ENCODE peak calls at places on chromosome 10, in nine cellular contexts. X is right cardiac atrium; S is psoas muscle; H is uterus; V is right lobe of liver; P is effector memory CD4-positive, alpha-beta T cell; W is cardiac muscle cell; Z is OCI-LY7; F is prostate gland. D is an unnamed sample.
A peak's percentile ranks its signal among the peaks of the same experiment; 100 is the strongest.

GRCh38 chr10:44864042-44864436 is 47.1 kb upstream of the TMEM72 start:
- DNase-seq in W (peak; percentile 49), Z (no peak), X (no peak), P (no peak), S (peak; percentile 67), F (no peak), V (no peak), H (peak; percentile 34), D (peak; percentile 83)

GRCh38 chr10:132603851-132604533 is 66.4 kb downstream of the INPP5A start:
- DNase-seq in F (no peak), X (no peak), P (no peak), H (no peak), V (no peak), S (no peak), W (no peak), Z (no peak), D (peak; percentile 42)

GRCh38 chr10:116134316-116134715 is 138.7 kb downstream of the GFRA1 start:
- DNase-seq in F (no peak), X (no peak), Z (no peak), W (no peak), S (no peak), H (no peak), P (no peak), V (no peak), D (no peak)

GRCh38 chr10:97731346-97732051 is 5.4 kb upstream of the ZFYVE27 start:
- DNase-seq in S (no peak), X (peak; percentile 54), P (peak; percentile 33), H (peak; percentile 67), Z (peak; percentile 67), V (peak; percentile 31), W (peak; percentile 83), F (peak; percentile 71), D (peak; percentile 50)

GRCh38 chr10:60974463-60975149 is 30.6 kb upstream of the RHOBTB1 start:
- DNase-seq in F (no peak), P (no peak), H (no peak), V (no peak), Z (no peak), X (no peak), S (no peak), W (no peak), D (no peak)

GRCh38 chr10:46548781-46549090 is 7.7 kb downstream of the GPRIN2 start:
- DNase-seq in P (no peak), F (no peak), W (no peak), Z (no peak), S (no peak), V (no peak), H (no peak), X (no peak), D (no peak)

GRCh38 chr10:1736180-1736971 is 949 bp downstream of the ADARB2 start:
- DNase-seq in H (no peak), Z (no peak), V (no peak), S (no peak), F (no peak), X (no peak), W (peak; percentile 36), P (no peak), D (peak; percentile 77)

GRCh38 chr10:132421377-132422168 is 24.6 kb downstream of the PWWP2B start:
- DNase-seq in V (peak; percentile 75), X (peak; percentile 74), F (peak; percentile 78), Z (peak; percentile 83), S (peak; percentile 88), H (peak; percentile 76), P (no peak), W (peak; percentile 84), D (peak; percentile 93)

GRCh38 chr10:61662794-61663259 is at the start of gene CABCOCO1:
- DNase-seq in Z (no peak), P (no peak), V (peak; percentile 63), X (peak; percentile 81), S (peak; percentile 67), F (peak; percentile 67), W (peak; percentile 87), H (peak; percentile 67), D (peak; percentile 89)

GRCh38 chr10:5538446-5538845 is 13.7 kb downstream of the CALML3 start:
- DNase-seq in S (no peak), F (no peak), P (no peak), H (peak; percentile 7), W (no peak), V (no peak), X (no peak), Z (no peak), D (peak; percentile 24)

GRCh38 chr10:109126541-109126940 is 796.8 kb downstream of the XPNPEP1 start:
- DNase-seq in P (no peak), S (no peak), Z (no peak), W (no peak), F (no peak), V (no peak), X (no peak), H (no peak), D (no peak)

GRCh38 chr10:48594799-48595198 is 10.1 kb downstream of the ARHGAP22 start:
- DNase-seq in V (no peak), X (no peak), S (no peak), W (no peak), H (no peak), F (no peak), Z (no peak), P (no peak), D (no peak)

GRCh38 chr10:10397906-10398305 is 619.8 kb upstream of the CELF2 start:
- DNase-seq in X (no peak), H (no peak), Z (no peak), F (no peak), S (no peak), P (no peak), V (no peak), W (no peak), D (no peak)

DNA sequence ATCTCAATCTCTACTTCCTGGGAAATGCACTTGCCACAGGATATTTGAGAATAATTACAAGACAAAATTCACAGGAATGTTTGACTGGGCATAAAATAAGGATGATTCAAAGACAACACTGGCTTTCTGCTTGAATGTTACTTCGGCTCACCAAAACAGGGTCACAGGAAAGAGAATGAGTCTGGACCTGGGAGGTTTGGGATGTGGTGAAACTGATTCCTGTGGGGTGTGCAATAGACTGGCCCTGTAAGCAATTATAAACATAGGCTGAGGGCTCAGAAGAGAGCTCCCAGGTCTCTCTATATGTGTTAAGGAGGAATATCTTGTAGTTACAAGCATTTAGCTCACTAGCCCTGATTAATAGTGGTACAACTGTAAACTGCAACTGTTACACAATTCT is 613.9 kb upstream of the CELF2 start:
- DNase-seq in S (no peak), Z (no peak), P (no peak), H (no peak), F (no peak), W (no peak), V (no peak), X (no peak), D (no peak)
- H3K27ac ChIP-seq in S (no peak overlapping the region), Z (no peak overlapping the region), P (no peak overlapping the region), H (no peak overlapping the region), F (no peak overlapping the region), W (no peak overlapping the region), V (no peak overlapping the region), X (no peak overlapping the region), D (no peak overlapping the region)

DNA sequence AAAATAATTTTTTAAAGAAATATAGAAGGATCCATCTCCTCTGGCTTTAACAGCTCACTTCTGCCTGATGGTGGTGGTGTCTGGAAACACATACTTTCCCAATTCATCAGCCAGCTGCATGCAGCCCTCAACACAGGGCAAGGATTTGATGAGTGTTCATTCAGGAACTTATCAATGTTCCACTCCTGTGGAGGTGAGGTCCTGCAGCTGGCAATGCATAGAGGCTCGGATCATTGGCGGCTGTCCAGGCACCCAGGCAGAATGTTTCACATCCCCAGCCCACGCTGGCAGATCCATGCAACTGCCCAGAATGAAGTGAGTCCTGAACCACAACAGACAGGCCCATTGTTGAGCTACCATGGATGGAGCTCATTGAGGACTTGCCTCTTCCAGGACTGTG is 55.2 kb upstream of the KCNMA1 start:
- DNase-seq in S (no peak), Z (no peak), V (no peak), H (no peak), X (no peak), P (no peak), F (no peak), W (no peak), D (no peak)
- H3K4me1 ChIP-seq in S (no peaks in the 10 kb centered on the region), Z (no peaks in the 10 kb centered on the region), V (no peaks in the 10 kb centered on the region), H (no peaks in the 10 kb centered on the region), X (no peaks in the 10 kb centered on the region), P (no peaks in the 10 kb centered on the region), F (no peaks in the 10 kb centered on the region), W (no peaks in the 10 kb centered on the region), D (no peaks in the 10 kb centered on the region)

GRCh38 chr10:124449170-124450009 is 445 bp downstream of the NKX1-2 start:
- DNase-seq in P (no peak), V (no peak), X (no peak), S (no peak), W (no peak), H (no peak), F (no peak), Z (no peak), D (no peak)

GRCh38 chr10:124450010-124450782 is at the start of gene NKX1-2:
- DNase-seq in F (no peak), V (no peak), W (peak; percentile 56), S (no peak), X (no peak), P (no peak), H (no peak), Z (no peak), D (no peak)

GRCh38 chr10:124448696-124449169 is 1.1 kb downstream of the NKX1-2 start:
- DNase-seq in V (no peak), Z (no peak), S (no peak), X (no peak), H (no peak), W (no peak), P (no peak), F (no peak), D (no peak)

GRCh38 chr10:124451227-124451807 is 1.5 kb upstream of the NKX1-2 start:
- DNase-seq in X (no peak), F (no peak), S (no peak), W (no peak), H (no peak), V (no peak), Z (no peak), P (no peak), D (no peak)

GRCh38 chr10:124450783-124451057 is 885 bp upstream of the NKX1-2 start:
- DNase-seq in P (no peak), X (no peak), W (no peak), S (no peak), F (no peak), H (no peak), Z (no peak), V (no peak), D (no peak)
- H3K27ac ChIP-seq in P (no peak overlapping the region), X (no peak overlapping the region), W (no peak overlapping the region), S (no peak overlapping the region), F (no peak overlapping the region), H (no peak overlapping the region), Z (no peak overlapping the region), V (no peak overlapping the region), D (no peak overlapping the region)

DNA sequence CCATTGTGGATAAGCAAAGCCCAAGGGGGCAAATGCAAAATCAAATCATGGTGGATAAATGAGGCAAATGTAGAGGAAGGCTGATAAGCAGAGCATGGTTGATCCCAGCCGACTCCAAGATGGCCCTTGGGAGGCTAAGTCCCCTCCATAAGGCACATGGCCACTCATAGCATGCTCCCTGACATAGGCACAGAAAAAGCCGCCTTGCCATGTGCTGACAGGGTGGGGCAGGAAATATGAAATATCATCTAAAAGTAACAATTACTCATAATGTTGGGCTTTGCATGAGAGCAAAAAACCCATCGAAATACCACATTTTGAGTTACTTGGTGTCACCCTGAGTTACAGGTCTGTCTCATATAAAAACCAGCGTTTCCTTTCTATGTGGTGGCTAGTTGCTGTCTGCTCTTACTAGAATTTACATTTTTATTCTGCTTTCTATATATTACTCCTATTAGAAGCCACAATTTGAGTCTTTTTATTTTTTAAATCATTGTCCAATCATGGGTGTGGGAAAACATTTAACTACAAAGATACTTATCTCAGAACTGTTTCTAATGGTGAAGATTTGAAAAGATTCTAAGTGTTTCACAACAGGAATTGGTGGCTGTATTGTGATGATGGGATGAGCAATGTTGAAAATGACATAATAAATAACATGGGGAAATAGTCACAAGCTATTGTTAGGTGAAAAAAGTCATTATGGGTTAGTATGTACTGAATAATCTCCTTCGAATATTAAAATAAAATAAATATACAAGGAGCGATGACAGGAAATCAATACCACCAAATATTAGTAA is 102.7 kb downstream of the CUBN start:
- DNase-seq in W (no peak), H (no peak), Z (no peak), F (no peak), X (no peak), V (no peak), P (peak; percentile 67), S (no peak), D (no peak)
- H3K4me1 ChIP-seq in W (peaks cover 17% of the 10 kb centered on the region), H (no peaks in the 10 kb centered on the region), Z (peaks cover 8% of the 10 kb centered on the region), F (no peaks in the 10 kb centered on the region), X (peaks cover 11% of the 10 kb centered on the region), V (peaks cover 4% of the 10 kb centered on the region), P (peaks cover 69% of the 10 kb centered on the region), S (peaks cover 6% of the 10 kb centered on the region), D (peaks cover 96% of the 10 kb centered on the region)

D was measured in left lung.